ENCODE peak calls at places on chromosomes 11 and 22, in six cellular contexts. Z is HCT116, P is fibroblast of lung, T is GM12878, E is astrocyte, V is IMR-90. J is an unnamed sample.

GRCh38 chr22:37414288-37414687 is 13.0 kb downstream of the ELFN2 start:
- DNase-seq in Z (no peak), P (no peak), T (no peak), E (no peak), V (no peak), J (no peak)

GRCh38 chr22:22882033-22882717 is 5.4 kb upstream of the IGLL5 start:
- DNase-seq in Z (no peak), P (no peak), T (no peak), E (no peak), V (no peak), J (no peak)

GRCh38 chr11:16741473-16741872 is 3.0 kb downstream of the C11orf58 start:
- DNase-seq in Z (no peak), P (no peak), T (no peak), E (no peak), V (no peak), J (no peak)

GRCh38 chr11:61637287-61637686 is 42.9 kb upstream of the DAGLA start:
- DNase-seq in Z (no peak), P (peak; percentile 14), T (no peak), E (no peak), V (no peak), J (no peak)

GRCh38 chr11:73384871-73385692 is 8.9 kb downstream of the RELT start:
- DNase-seq in Z (no peak), P (no peak), T (peak; percentile 69), E (no peak), V (no peak), J (peak; percentile 53)

GRCh38 chr11:133900176-133901105 is 55.1 kb upstream of the SPATA19 start:
- DNase-seq in Z (no peak), P (no peak), T (no peak), E (no peak), V (no peak), J (no peak)

GRCh38 chr11:116373545-116373944 is 399.2 kb downstream of the BUD13 start:
- DNase-seq in Z (no peak), P (no peak), T (no peak), E (no peak), V (no peak), J (peak; percentile 16)

GRCh38 chr11:60772666-60773065 is 12.5 kb upstream of the MS4A10 start:
- DNase-seq in Z (no peak), P (no peak), T (no peak), E (no peak), V (no peak), J (no peak)

GRCh38 chr22:38927033-38927789 is 30.2 kb upstream of the APOBEC3A start:
- DNase-seq in Z (peak; percentile 74), P (peak; percentile 59), T (peak; percentile 7), E (peak; percentile 39), V (peak; percentile 37), J (peak; percentile 63)

GRCh38 chr11:64805481-64805880 is 2.5 kb upstream of the MAP4K2 start:
- DNase-seq in Z (no peak), P (no peak), T (no peak), E (no peak), V (no peak), J (no peak)

GRCh38 chr11:74487875-74488274 is 5.6 kb downstream of the LIPT2 start:
- DNase-seq in Z (peak; percentile 32), P (no peak), T (no peak), E (no peak), V (no peak), J (no peak)

GRCh38 chr11:120135838-120136237 is 2.1 kb downstream of the TRIM29 start:
- DNase-seq in Z (no peak), P (no peak), T (no peak), E (no peak), V (no peak), J (no peak)

GRCh38 chr11:93736129-93736528 is 5.2 kb downstream of the TAF1D start:
- DNase-seq in Z (no peak), P (peak; percentile 50), T (no peak), E (no peak), V (peak; percentile 63), J (no peak)

GRCh38 chr22:47205081-47205491 is 442.6 kb downstream of the TBC1D22A start:
- DNase-seq in Z (no peak), P (no peak), T (no peak), E (no peak), V (no peak), J (no peak)

GRCh38 chr11:36333897-36334296 is 37.8 kb downstream of the PRR5L start:
- DNase-seq in Z (peak; percentile 44), P (peak; percentile 65), T (no peak), E (peak; percentile 32), V (peak; percentile 53), J (peak; percentile 26)

GRCh38 chr11:110362916-110363574 is 66.6 kb upstream of the RDX start:
- DNase-seq in Z (peak; percentile 34), P (peak; percentile 18), T (no peak), E (no peak), V (no peak), J (peak; percentile 95)

GRCh38 chr11:118002010-118002540 is 15.9 kb downstream of the IL10RA start:
- DNase-seq in Z (no peak), P (no peak), T (no peak), E (no peak), V (no peak), J (no peak)

DNA sequence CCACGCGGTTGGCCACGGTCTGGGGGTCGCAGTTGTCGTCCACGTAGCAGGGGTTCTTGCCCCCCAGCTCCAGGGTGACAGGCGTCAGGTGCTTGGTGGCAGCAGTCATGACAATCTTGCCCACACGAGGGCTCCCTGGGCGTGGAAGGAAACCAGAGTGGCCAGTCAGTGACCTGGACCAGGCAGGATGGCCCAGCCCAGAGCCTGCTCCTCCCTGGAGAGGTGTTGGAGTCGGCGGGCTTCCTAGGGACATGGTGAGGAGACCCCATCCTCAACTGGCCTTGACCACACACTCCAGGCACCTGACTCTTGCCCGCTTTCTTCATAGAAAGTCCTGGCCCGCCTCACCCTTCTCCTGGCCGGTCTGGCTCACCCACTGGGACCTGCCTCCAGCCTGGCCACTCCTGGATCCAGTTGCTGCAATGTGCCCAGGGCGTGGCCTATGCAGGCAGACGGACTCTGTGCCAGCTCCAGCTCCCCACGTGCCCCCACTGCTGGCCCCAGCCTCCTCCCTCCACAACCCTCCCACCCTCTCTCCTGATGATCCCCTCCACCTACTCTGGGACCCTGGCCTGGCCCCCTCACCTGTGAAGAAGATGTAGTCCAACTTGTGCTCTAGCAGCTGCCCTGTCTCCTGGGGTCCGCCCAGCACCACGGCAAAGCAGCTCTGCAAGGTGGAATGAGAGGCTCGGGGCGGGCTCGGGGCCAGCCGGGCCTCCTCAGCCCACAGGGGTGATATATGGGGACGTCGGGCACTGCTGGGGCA is 8.7 kb downstream of the ALDH3B2 start:
- DNase-seq in Z (no peak), P (no peak), T (no peak), E (no peak), V (no peak), J (no peak)
- TF ChIP-seq CTCF in Z (peak; percentile 35), P (no peak), T (no peak), E (no peak), V (no peak), J (peak; percentile 2)

DNA sequence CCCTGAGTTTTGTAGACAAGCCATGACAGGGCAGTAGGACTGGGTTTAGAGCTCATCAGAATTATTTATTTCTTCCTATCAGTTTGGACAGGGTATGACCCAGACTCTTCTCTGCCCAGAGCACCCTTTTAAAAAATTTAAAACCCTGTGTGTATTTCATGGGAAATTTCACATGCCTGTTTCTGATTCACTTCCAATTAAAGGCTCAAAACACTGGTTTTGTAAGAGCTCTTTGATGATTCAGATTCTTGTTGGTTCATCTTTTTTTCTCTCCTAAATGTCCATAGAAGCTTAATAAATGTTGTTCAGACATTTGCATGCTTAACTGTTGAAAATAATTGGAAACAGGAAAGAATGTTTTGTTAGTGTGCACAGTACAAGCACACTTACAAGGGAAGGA is 13.8 kb downstream of the FLI1 start:
- DNase-seq in Z (no peak), P (peak; percentile 22), T (no peak), E (peak; percentile 57), V (peak; percentile 76), J (no peak)
- H4K20me1 ChIP-seq in Z (no peaks in the 10 kb centered on the region), P (no peaks in the 10 kb centered on the region), T (no peaks in the 10 kb centered on the region), E (no peaks in the 10 kb centered on the region), V (no peaks in the 10 kb centered on the region), J (no peaks in the 10 kb centered on the region)

DNA sequence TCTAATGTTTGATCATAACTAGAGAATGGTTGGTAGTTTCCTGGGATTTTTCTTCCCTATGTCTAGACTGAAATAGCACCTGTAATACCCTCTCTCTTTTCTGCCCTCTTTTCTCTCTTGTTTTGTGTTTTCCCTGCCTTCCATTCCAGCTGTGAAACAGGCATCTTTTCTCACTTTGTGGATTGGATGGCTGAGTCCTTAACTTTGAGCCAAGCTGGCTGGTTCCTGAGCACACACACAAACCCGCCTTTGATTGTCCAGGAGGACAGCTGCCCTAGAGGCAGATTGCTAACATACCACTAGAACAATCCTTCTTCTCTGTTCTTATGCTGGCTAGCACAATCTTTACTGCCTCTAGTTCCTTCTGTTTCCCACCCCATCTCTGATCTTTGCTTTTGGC is 17.7 kb downstream of the CTNND1 start:
- DNase-seq in Z (no peak), P (no peak), T (no peak), E (peak; percentile 69), V (peak; percentile 63), J (peak; percentile 71)
- TF ChIP-seq CTCF in Z (no peak), P (no peak), T (no peak), E (no peak), V (no peak), J (no peak)

GRCh38 chr22:39965749-39966148 is 5.6 kb downstream of the TMA7B start:
- DNase-seq in Z (no peak), P (no peak), T (no peak), E (no peak), V (no peak), J (no peak)
- H4K20me1 ChIP-seq in Z (no peaks in the 10 kb centered on the region), P (no peaks in the 10 kb centered on the region), T (no peaks in the 10 kb centered on the region), E (no peaks in the 10 kb centered on the region), V (no peaks in the 10 kb centered on the region), J (no peaks in the 10 kb centered on the region)

GRCh38 chr11:11401960-11402359 is 48.9 kb upstream of the CSNK2A3 start:
- DNase-seq in Z (no peak), P (no peak), T (no peak), E (no peak), V (no peak), J (no peak)

GRCh38 chr11:11400121-11400520 is 47.1 kb upstream of the CSNK2A3 start:
- DNase-seq in Z (no peak), P (no peak), T (no peak), E (no peak), V (no peak), J (no peak)

GRCh38 chr11:11397043-11397415 is 44.0 kb upstream of the CSNK2A3 start:
- DNase-seq in Z (no peak), P (no peak), T (no peak), E (peak; percentile 59), V (peak; percentile 16), J (no peak)

GRCh38 chr11:11403763-11404725 is 51.0 kb upstream of the CSNK2A3 start:
- DNase-seq in Z (no peak), P (peak; percentile 48), T (no peak), E (peak; percentile 80), V (peak; percentile 41), J (no peak)

DNA sequence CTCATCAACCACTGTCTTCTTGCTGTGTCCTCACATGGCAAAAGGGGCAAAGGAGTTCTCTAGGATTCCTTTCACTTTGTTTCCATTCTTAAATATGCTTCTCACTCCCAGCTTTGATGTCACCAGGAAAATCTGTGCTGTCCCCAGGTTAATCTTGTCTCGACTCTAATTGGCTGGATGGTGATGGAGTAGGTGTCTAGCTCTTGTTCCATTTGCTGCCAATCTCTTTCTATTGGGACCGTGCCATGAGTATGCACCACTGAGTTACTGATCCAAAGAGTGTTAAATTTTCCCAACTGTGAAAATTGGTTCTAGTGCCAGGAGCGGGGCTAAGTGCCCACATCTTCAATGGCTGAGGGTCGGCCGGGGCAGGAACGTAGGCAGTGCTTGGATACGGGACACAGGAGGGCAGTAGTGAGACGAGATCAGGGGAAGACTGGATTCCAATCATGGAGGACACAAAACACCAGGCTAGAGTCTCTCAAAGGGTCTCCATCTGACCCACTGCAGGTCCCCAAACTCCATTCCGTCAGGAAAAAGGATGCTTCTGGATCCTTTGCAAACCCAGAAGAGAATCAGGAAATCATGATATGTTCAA is 47.7 kb upstream of the CSNK2A3 start:
- DNase-seq in Z (peak; percentile 12), P (no peak), T (no peak), E (no peak), V (no peak), J (no peak)
- TF ChIP-seq CTCF in Z (peak; percentile 58), P (no peak), T (peak; percentile 41), E (no peak), V (peak; percentile 13), J (no peak)

J was measured in endothelial cell of umbilical vein.